ENCODE peak calls at places on chromosomes 2 and 18, in ten cellular contexts. Q, V, C, S, G, P, Z, J, O and T are unnamed samples.

GRCh38 chr2:234981197-234982095 is 29.6 kb downstream of the SH3BP4 start:
- DNase-seq in P (peak), Q (peak), G (no peak), Z (no peak), J (no peak), S (peak), O (peak), V (peak), C (no peak), T (peak)

GRCh38 chr18:28041366-28041765 is 135.6 kb downstream of the CDH2 start:
- DNase-seq in P (no peak), S (no peak), O (no peak), C (no peak), J (no peak), Z (no peak), V (peak), G (no peak), Q (peak), T (peak)

GRCh38 chr18:55452123-55452611 is 135.8 kb downstream of the TCF4 start:
- DNase-seq in O (no peak), G (no peak), P (no peak), C (no peak), S (no peak), Z (no peak), Q (no peak), V (no peak), J (no peak), T (peak)

GRCh38 chr2:167962436-167963226 is 284.8 kb downstream of the STK39 start:
- DNase-seq in V (no peak), G (no peak), C (no peak), Z (no peak), J (no peak), P (no peak), S (no peak), O (no peak), Q (no peak), T (no peak)

GRCh38 chr2:180359522-180360282 is 352.6 kb upstream of the CWC22 start:
- DNase-seq in J (peak), P (peak), G (no peak), Q (no peak), O (no peak), Z (no peak), V (no peak), C (peak), S (no peak), T (no peak)

GRCh38 chr2:11022874-11023273 is 111.1 kb downstream of the KCNF1 start:
- DNase-seq in Q (no peak), O (peak), Z (no peak), P (no peak), V (no peak), G (no peak), J (no peak), C (no peak), S (no peak), T (no peak)

GRCh38 chr2:60416221-60417008 is 137.0 kb downstream of the BCL11A start:
- DNase-seq in Z (no peak), V (peak), S (no peak), C (no peak), O (peak), G (no peak), P (peak), Q (no peak), J (no peak), T (no peak)

GRCh38 chr2:46704593-46704992 is 211.0 kb downstream of the MCFD2 start:
- DNase-seq in J (no peak), V (no peak), O (no peak), Z (no peak), Q (no peak), S (no peak), P (no peak), G (no peak), C (no peak), T (no peak)

GRCh38 chr2:71005271-71006202 is 10.9 kb upstream of the TEX261 start:
- DNase-seq in O (no peak), C (no peak), J (no peak), V (no peak), Z (no peak), S (no peak), G (no peak), P (no peak), Q (no peak), T (no peak)

GRCh38 chr18:41752826-41753225 is 202.2 kb upstream of the PIK3C3 start:
- DNase-seq in P (no peak), C (no peak), V (no peak), Z (no peak), O (no peak), S (no peak), J (no peak), G (no peak), Q (no peak), T (no peak)

GRCh38 chr2:219298759-219299371 is 10.3 kb downstream of the PTPRN start:
- DNase-seq in G (peak), V (peak), Z (peak), O (peak), P (peak), C (peak), S (peak), Q (peak), J (peak), T (peak)

GRCh38 chr18:61530681-61531080 is 197.5 kb downstream of the CDH20 start:
- DNase-seq in G (no peak), V (no peak), Q (no peak), O (no peak), Z (no peak), P (no peak), C (no peak), S (no peak), J (no peak), T (no peak)

GRCh38 chr2:46666044-46666662 is 186.8 kb downstream of the TMEM247 start:
- DNase-seq in Z (no peak), Q (no peak), S (peak), J (no peak), C (no peak), V (no peak), P (peak), O (no peak), G (no peak), T (peak)

GRCh38 chr2:143397886-143398614 is 268.8 kb downstream of the ARHGAP15 start:
- DNase-seq in O (no peak), Z (no peak), V (peak), J (peak), S (no peak), C (no peak), Q (peak), G (no peak), P (no peak), T (peak)

GRCh38 chr18:10100236-10100635 is 186.4 kb downstream of the VAPA start:
- DNase-seq in Q (no peak), C (no peak), G (no peak), V (no peak), P (no peak), Z (no peak), O (no peak), S (no peak), J (no peak), T (no peak)

GRCh38 chr2:198116652-198117175 is 312.3 kb downstream of the PLCL1 start:
- DNase-seq in V (no peak), C (no peak), P (no peak), O (no peak), Q (no peak), Z (no peak), G (no peak), S (no peak), J (no peak), T (peak)

GRCh38 chr2:60064687-60065361 is 488.6 kb downstream of the BCL11A start:
- DNase-seq in Q (no peak), O (no peak), C (no peak), V (no peak), S (no peak), Z (no peak), P (no peak), G (no peak), J (no peak), T (no peak)

GRCh38 chr2:213279961-213280360 is 4.3 kb upstream of the SPAG16 start:
- DNase-seq in C (no peak), P (no peak), V (no peak), J (no peak), Q (no peak), S (no peak), O (no peak), G (no peak), Z (no peak), T (peak)

GRCh38 chr2:173184031-173185004 is 108.7 kb downstream of the MAP3K20 start:
- DNase-seq in O (peak), J (no peak), Q (peak), V (peak), G (no peak), P (no peak), Z (no peak), S (no peak), C (no peak), T (peak)

GRCh38 chr18:28267878-28268625 is 91.1 kb upstream of the CDH2 start:
- DNase-seq in S (no peak), O (no peak), Q (peak), J (no peak), C (peak), G (no peak), P (no peak), Z (no peak), V (peak), T (peak)

GRCh38 chr2:215961981-215962380 is 51.4 kb downstream of the MREG start:
- DNase-seq in O (no peak), Q (no peak), P (no peak), V (peak), C (no peak), J (no peak), Z (no peak), G (no peak), S (no peak), T (no peak)

GRCh38 chr18:61397222-61397621 is 64.0 kb downstream of the CDH20 start:
- DNase-seq in Z (no peak), P (no peak), V (no peak), G (no peak), C (no peak), Q (no peak), J (no peak), S (no peak), O (no peak), T (no peak)

GRCh38 chr2:40106061-40106460 is 327.0 kb upstream of the THUMPD2 start:
- DNase-seq in Q (no peak), O (no peak), P (no peak), Z (no peak), C (no peak), S (no peak), J (no peak), G (no peak), V (no peak), T (no peak)

GRCh38 chr18:11387880-11388279 is 221.5 kb upstream of the SLC35G4 start:
- DNase-seq in P (no peak), Z (no peak), G (no peak), C (peak), O (peak), Q (peak), J (peak), S (no peak), V (peak), T (peak)

GRCh38 chr2:55620123-55620779 is 2.8 kb upstream of the PPP4R3B start:
- DNase-seq in O (peak), G (no peak), J (peak), S (no peak), Q (peak), V (peak), P (no peak), C (peak), Z (peak), T (no peak)

GRCh38 chr2:36967236-36967876 is 1.0 kb upstream of the STRN start:
- DNase-seq in C (no peak), G (no peak), P (peak), S (no peak), Q (no peak), V (no peak), J (peak), O (peak), Z (no peak), T (no peak)

GRCh38 chr2:154264024-154264423 is 392.3 kb downstream of the GALNT13 start:
- DNase-seq in C (no peak), O (no peak), P (no peak), V (no peak), G (no peak), Z (no peak), J (no peak), S (no peak), Q (no peak), T (no peak)